ENCODE peak calls at places on chromosomes 3 and 15, in four cellular contexts. One of them, this sample, is unnamed.

GRCh38 chr3:144182501-144182900 is 210.9 kb downstream of the DIPK2A start:
- DNase-seq in GM12878: no peak
- DNase-seq in SK-N-SH: no peak
- DNase-seq in K562: no peak
- DNase-seq in this sample: no peak

GRCh38 chr3:188554404-188554803 is 400.4 kb downstream of the LPP start:
- DNase-seq in K562: no peak
- DNase-seq in SK-N-SH: no peak
- DNase-seq in GM12878: no peak
- DNase-seq in this sample: no peak

GRCh38 chr3:49469037-49469875 is 811 bp upstream of the DAG1 start:
- DNase-seq in SK-N-SH: peak; percentile 66
- DNase-seq in GM12878: no peak
- DNase-seq in K562: peak; percentile 28
- DNase-seq in this sample: peak; percentile 78

GRCh38 chr3:127590282-127590592 is 296 bp downstream of the TPRA1 start:
- DNase-seq in SK-N-SH: peak; percentile 84
- DNase-seq in K562: peak; percentile 57
- DNase-seq in GM12878: no peak
- DNase-seq in this sample: no peak

GRCh38 chr3:13346481-13347389 is 73.4 kb downstream of the NUP210 start:
- DNase-seq in SK-N-SH: peak; percentile 52
- DNase-seq in K562: no peak
- DNase-seq in GM12878: no peak
- DNase-seq in this sample: peak; percentile 58

GRCh38 chr3:8869613-8870012 is 93.7 kb downstream of the RAD18 start:
- DNase-seq in SK-N-SH: no peak
- DNase-seq in GM12878: no peak
- DNase-seq in K562: no peak
- DNase-seq in this sample: no peak

GRCh38 chr3:64167868-64168267 is 57.4 kb downstream of the PRICKLE2 start:
- DNase-seq in SK-N-SH: no peak
- DNase-seq in K562: no peak
- DNase-seq in GM12878: no peak
- DNase-seq in this sample: no peak

GRCh38 chr3:53696401-53697172 is 149.6 kb downstream of the CHDH start:
- DNase-seq in GM12878: no peak
- DNase-seq in K562: no peak
- DNase-seq in SK-N-SH: no peak
- DNase-seq in this sample: no peak

GRCh38 chr3:58066842-58067241 is 58.6 kb downstream of the FLNB start:
- DNase-seq in K562: no peak
- DNase-seq in SK-N-SH: no peak
- DNase-seq in GM12878: no peak
- DNase-seq in this sample: no peak

GRCh38 chr3:117903226-117903625 is 1131.4 kb downstream of the IGSF11 start:
- DNase-seq in SK-N-SH: no peak
- DNase-seq in GM12878: no peak
- DNase-seq in K562: no peak
- DNase-seq in this sample: no peak

GRCh38 chr15:40539030-40539429 is 25.8 kb downstream of the CCDC32 start:
- DNase-seq in K562: no peak
- DNase-seq in SK-N-SH: peak; percentile 46
- DNase-seq in GM12878: no peak
- DNase-seq in this sample: peak; percentile 24

GRCh38 chr3:53114412-53115074 is 15.7 kb downstream of the RFT1 start:
- DNase-seq in K562: peak; percentile 31
- DNase-seq in GM12878: no peak
- DNase-seq in SK-N-SH: no peak
- DNase-seq in this sample: no peak

GRCh38 chr3:31391150-31391549 is 141.6 kb upstream of the STT3B start:
- DNase-seq in K562: no peak
- DNase-seq in SK-N-SH: no peak
- DNase-seq in GM12878: no peak
- DNase-seq in this sample: peak; percentile 21

GRCh38 chr3:186540444-186541226 is 3.5 kb downstream of the CRYGS start:
- DNase-seq in K562: peak; percentile 58
- DNase-seq in GM12878: peak; percentile 76
- DNase-seq in SK-N-SH: peak; percentile 49
- DNase-seq in this sample: peak; percentile 75

GRCh38 chr3:45205126-45205525 is 21.0 kb downstream of the TMEM158 start:
- DNase-seq in K562: no peak
- DNase-seq in GM12878: no peak
- DNase-seq in SK-N-SH: no peak
- DNase-seq in this sample: no peak

GRCh38 chr3:111859974-111860859 is 1.2 kb downstream of the PHLDB2 start:
- DNase-seq in K562: no peak
- DNase-seq in GM12878: peak; percentile 30
- DNase-seq in SK-N-SH: peak; percentile 69
- DNase-seq in this sample: peak; percentile 84

GRCh38 chr3:156681003-156681402 is 6.6 kb downstream of the TIPARP start:
- DNase-seq in GM12878: no peak
- DNase-seq in SK-N-SH: peak; percentile 55
- DNase-seq in K562: no peak
- DNase-seq in this sample: peak; percentile 21

GRCh38 chr3:107674371-107674770 is 151.6 kb downstream of the BBX start:
- DNase-seq in K562: no peak
- DNase-seq in GM12878: no peak
- DNase-seq in SK-N-SH: no peak
- DNase-seq in this sample: no peak

GRCh38 chr3:191065183-191065805 is 133.7 kb upstream of the OSTN start:
- DNase-seq in GM12878: no peak
- DNase-seq in SK-N-SH: no peak
- DNase-seq in K562: no peak
- DNase-seq in this sample: no peak

GRCh38 chr15:39786444-39787056 is 3.9 kb upstream of the FSIP1 start:
- DNase-seq in SK-N-SH: peak; percentile 66
- DNase-seq in K562: no peak
- DNase-seq in GM12878: no peak
- DNase-seq in this sample: peak; percentile 37

DNA sequence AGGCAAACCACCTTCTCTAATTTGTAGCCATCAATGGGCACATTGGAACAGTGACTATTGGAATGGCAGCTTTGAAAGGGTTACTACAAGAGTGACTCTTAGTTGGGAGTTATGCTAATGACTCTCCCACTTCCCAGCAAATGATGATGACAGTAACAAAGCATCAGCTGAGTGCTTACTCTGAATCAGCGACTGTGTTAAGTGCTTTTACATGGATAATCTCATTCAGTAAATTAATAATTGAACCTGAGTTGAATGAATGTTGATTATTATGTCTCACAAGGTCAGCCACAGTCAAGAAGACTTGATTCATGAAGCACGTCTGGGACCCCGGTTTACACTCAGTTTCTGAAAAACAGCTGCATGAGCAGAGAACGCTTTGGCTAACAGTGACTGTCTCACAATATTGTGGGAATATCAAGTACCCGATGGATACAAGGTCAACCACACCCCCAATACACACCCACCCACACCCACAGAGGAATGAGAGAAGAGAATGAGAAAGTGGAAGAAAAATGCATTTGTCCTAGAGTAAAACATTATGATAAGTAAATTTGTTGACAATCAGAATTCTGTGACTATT is 242.0 kb upstream of the FEZF2 start:
- DNase-seq in GM12878: no peak
- DNase-seq in SK-N-SH: no peak
- DNase-seq in K562: no peak
- DNase-seq in this sample: no peak
- TF ChIP-seq USF1 in GM12878: no peak
- TF ChIP-seq USF1 in SK-N-SH: no peak
- TF ChIP-seq USF1 in K562: no peak
- TF ChIP-seq USF1 in this sample: no peak

DNA sequence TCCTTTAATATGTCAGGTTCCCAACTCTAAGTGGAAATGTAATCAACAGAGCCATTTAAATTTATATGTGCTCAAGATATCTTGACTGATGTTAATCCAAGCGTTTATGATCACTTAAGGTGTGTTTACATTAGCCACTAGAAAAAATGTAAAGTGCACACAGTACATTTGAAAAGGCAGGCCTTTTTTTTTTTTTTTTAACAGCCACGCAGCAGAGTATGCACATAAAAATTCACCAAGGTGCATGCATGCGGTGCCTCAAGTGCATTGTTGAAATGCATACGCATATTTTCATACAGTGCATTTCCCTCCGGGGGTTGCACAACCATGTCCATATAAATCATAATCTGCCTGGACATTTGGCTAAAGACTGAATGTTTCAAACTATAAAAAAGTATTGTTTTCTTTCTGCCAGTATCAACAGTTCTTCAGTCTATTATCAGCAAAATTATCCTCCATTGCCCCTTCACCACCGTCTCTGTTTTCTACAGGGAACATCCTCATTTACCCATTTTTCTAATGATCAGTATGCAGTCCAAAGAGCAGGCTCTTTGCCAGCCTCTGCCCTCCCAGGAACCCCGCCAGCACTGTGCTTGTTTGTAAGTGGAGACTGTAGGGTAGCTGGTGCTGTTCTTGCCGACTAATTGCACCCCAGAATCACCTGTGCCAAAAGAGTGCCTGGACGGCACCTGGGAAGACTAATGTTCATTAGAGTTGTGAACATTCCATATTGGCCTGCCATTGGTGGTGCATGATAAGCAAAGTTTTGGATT is 611.2 kb upstream of the CFAP20DC start:
- DNase-seq in K562: no peak
- DNase-seq in GM12878: no peak
- DNase-seq in SK-N-SH: no peak
- DNase-seq in this sample: no peak
- TF ChIP-seq USF1 in K562: no peak
- TF ChIP-seq USF1 in GM12878: no peak
- TF ChIP-seq USF1 in SK-N-SH: no peak
- TF ChIP-seq USF1 in this sample: no peak

GRCh38 chr3:38724392-38724736 is 74.9 kb upstream of the SCN5A start:
- DNase-seq in SK-N-SH: no peak
- DNase-seq in K562: no peak
- DNase-seq in GM12878: no peak
- DNase-seq in this sample: no peak

GRCh38 chr3:38728008-38728407 is 78.5 kb upstream of the SCN5A start:
- DNase-seq in GM12878: no peak
- DNase-seq in SK-N-SH: no peak
- DNase-seq in K562: no peak
- DNase-seq in this sample: no peak

GRCh38 chr3:38723569-38724391 is 74.3 kb upstream of the SCN5A start:
- DNase-seq in K562: peak; percentile 74
- DNase-seq in SK-N-SH: peak; percentile 79
- DNase-seq in GM12878: no peak
- DNase-seq in this sample: no peak

GRCh38 chr3:38726751-38727150 is 77.3 kb upstream of the SCN5A start:
- DNase-seq in K562: no peak
- DNase-seq in GM12878: no peak
- DNase-seq in SK-N-SH: no peak
- DNase-seq in this sample: no peak

DNA sequence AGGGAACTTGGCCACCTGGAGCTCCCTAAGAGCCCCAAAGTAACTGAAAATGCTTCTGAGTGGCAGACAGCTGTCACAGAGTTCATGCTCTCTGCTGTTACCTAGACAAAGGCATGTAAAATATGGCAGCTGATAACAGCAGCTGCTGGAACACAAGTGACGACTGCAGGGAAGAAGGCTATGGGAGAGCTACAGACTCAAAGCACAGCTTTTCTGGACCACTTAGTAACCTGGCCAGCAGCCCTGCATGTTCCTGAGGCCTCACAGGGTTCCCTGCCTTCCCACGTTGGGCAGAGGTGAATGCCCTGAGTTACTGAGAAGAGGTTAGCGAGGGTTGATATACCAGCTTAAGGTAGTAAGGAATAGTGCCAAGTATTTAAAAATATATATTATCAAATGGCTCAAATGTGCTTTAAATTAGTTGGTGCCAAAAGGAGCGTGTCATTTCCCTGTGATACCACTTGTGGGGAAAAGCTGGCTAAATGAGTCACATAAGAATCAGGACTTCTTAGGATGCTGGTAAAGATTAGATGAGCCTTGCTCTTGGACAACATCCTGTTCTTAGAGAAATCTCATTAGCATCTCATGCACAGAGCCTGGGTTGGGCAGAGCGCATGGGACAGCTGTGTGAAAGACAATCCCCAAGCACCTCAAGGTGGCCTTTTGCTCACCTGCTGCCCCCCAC is 76.4 kb upstream of the SCN5A start:
- DNase-seq in GM12878: no peak
- DNase-seq in SK-N-SH: peak; percentile 27
- DNase-seq in K562: peak; percentile 49
- DNase-seq in this sample: no peak
- TF ChIP-seq USF1 in GM12878: no peak
- TF ChIP-seq USF1 in SK-N-SH: no peak
- TF ChIP-seq USF1 in K562: no peak
- TF ChIP-seq USF1 in this sample: no peak

DNA sequence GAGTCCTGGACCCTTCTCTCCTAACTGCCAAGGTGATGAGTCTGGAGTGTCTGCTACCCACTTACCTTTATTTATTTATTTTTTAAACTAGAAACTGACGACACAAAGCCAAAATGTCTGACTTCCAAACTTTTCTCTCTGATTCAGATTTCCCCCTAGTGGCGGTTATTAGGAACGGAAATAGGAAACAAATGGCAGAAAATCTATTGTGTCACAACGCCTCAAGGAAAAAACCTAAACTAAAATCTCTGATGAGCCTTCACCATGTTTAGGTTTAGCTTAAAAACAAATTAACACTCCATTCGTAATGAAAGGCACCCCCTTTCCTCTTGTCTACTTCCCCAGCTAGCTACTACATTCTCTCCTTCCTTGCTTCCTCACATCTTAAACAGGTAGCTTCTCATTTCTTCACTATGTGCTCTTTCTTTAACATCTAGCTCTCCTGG is 94.0 kb upstream of the MEX3B start:
- DNase-seq in K562: peak; percentile 29
- DNase-seq in GM12878: no peak
- DNase-seq in SK-N-SH: peak; percentile 28
- DNase-seq in this sample: no peak
- TF ChIP-seq USF1 in K562: no peak
- TF ChIP-seq USF1 in GM12878: no peak
- TF ChIP-seq USF1 in SK-N-SH: no peak
- TF ChIP-seq USF1 in this sample: no peak